ENCODE peak calls at places on chromosomes 5 and 9, in eight cellular contexts. I is astrocyte, R is DND-41, U is AG09309, X is SK-N-SH, L is lung, O is stomach, A is coronary artery. K is an unnamed sample.

GRCh38 chr5:54904425-54904824 is 81.0 kb downstream of the ESM1 start:
- DNase-seq in I (peak), R (no peak), U (peak), X (no peak), L (no peak), O (no peak), A (no peak), K (no peak)

GRCh38 chr9:70080481-70081119 is 37.0 kb downstream of the MAMDC2 start:
- DNase-seq in I (peak), R (no peak), U (peak), X (no peak), L (no peak), O (no peak), A (no peak), K (no peak)

GRCh38 chr5:167721926-167722440 is 569.5 kb upstream of the WWC1 start:
- DNase-seq in I (no peak), R (no peak), U (no peak), X (peak), L (no peak), O (no peak), A (no peak), K (no peak)

GRCh38 chr5:144273232-144274027 is 102.8 kb downstream of the KCTD16 start:
- DNase-seq in I (no peak), R (no peak), U (no peak), X (no peak), L (no peak), O (no peak), A (no peak), K (no peak)

GRCh38 chr5:1513326-1514026 is 10.3 kb downstream of the LPCAT1 start:
- DNase-seq in I (no peak), R (no peak), U (no peak), X (no peak), L (peak), O (peak), A (peak), K (no peak)

GRCh38 chr9:133238851-133239532 is 29.9 kb upstream of the OBP2B start:
- DNase-seq in I (no peak), R (peak), U (no peak), X (peak), L (peak), O (peak), A (peak), K (peak)

GRCh38 chr9:129489838-129490582 is 130.9 kb downstream of the C9orf50 start:
- DNase-seq in I (no peak), R (peak), U (no peak), X (no peak), L (no peak), O (no peak), A (no peak), K (peak)

GRCh38 chr9:128103589-128103962 is 24.0 kb downstream of the PTGES2 start:
- DNase-seq in I (no peak), R (peak), U (no peak), X (no peak), L (no peak), O (no peak), A (no peak), K (peak)

GRCh38 chr5:2801602-2802525 is 50.4 kb upstream of the IRX2 start:
- DNase-seq in I (no peak), R (no peak), U (no peak), X (no peak), L (no peak), O (no peak), A (no peak), K (no peak)

GRCh38 chr5:89556215-89557009 is 673.4 kb upstream of the MEF2C start:
- DNase-seq in I (peak), R (no peak), U (peak), X (no peak), L (no peak), O (no peak), A (no peak), K (no peak)

GRCh38 chr5:157471709-157472108 is 11.7 kb downstream of the NIPAL4 start:
- DNase-seq in I (no peak), R (no peak), U (no peak), X (peak), L (no peak), O (no peak), A (no peak), K (peak)

DNA sequence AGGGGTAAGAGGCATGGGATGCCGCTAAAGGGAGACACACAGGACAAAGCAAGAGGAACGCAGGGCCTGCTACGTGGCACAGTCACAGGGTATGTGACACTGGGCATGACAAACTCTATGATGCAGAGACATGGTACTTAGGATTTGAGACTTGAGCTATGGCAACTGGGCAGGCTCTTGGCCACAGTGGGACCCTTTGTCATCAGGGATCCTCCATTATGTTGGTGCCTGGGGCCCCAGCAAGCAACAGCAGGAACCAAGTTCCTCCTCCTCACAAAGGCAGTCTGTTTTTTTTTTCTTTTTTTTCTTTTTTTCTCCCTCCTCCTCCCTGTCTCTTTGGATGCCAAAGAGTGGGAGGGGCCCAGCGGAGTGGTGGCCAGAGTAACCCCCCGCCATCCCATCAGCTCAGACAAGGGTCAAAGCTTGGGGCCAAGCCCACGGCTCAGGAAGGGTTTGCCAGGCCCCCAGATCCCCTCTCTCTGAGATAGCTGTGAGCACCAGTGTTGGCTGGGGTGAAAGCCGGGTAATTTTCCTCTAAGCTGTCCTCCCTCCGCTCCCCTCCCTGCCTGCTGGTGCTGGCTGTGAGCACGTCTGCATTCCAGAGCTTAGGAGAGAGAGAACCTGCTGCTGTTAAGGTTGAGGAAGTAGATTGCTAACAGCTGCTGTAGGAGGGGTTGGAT is 21.1 kb downstream of the GSN start:
- DNase-seq in I (peak), R (no peak), U (no peak), X (no peak), L (no peak), O (peak), A (peak), K (no peak)
- H3K4me3 ChIP-seq in I (no peak), R (no peak), U (no peak), X (no peak), L (no peak), O (no peak), A (peak), K (no peak)

GRCh38 chr9:4986783-4987182 is 1.7 kb downstream of the JAK2 start:
- DNase-seq in I (no peak), R (no peak), U (no peak), X (no peak), L (no peak), O (no peak), A (no peak), K (no peak)
- H3K4me3 ChIP-seq in I (peak), R (peak), U (peak), X (peak), L (no peak), O (peak), A (peak), K (no peak)

GRCh38 chr9:110573305-110573704 is 6.2 kb downstream of the SVEP1 start:
- DNase-seq in I (no peak), R (no peak), U (no peak), X (no peak), L (no peak), O (no peak), A (no peak), K (no peak)

GRCh38 chr9:110575169-110575568 is 4.4 kb downstream of the SVEP1 start:
- DNase-seq in I (no peak), R (no peak), U (no peak), X (no peak), L (no peak), O (no peak), A (no peak), K (no peak)

GRCh38 chr9:110578896-110579752 is at the start of gene SVEP1:
- DNase-seq in I (peak), R (no peak), U (no peak), X (peak), L (no peak), O (no peak), A (no peak), K (no peak)

GRCh38 chr9:110578575-110578895 is 1.0 kb downstream of the SVEP1 start:
- DNase-seq in I (no peak), R (no peak), U (no peak), X (no peak), L (no peak), O (no peak), A (no peak), K (no peak)

DNA sequence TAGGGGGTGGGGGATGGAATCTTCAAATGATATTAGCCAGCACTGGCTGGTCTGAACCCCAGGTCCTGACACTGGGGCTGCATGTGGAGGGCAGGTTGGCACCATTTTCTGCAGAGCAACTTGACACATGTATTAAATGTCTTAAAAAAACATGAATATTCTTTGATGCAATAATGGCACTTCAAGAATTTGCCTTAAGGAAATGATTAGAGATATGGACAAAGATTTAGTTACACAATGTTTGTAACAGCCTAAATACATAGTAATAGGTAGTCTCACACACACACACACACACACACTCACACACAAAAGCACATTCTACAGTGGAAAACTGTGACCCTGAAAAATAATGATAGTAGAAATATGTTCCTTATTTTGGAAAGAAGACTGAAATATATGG is 3.6 kb downstream of the SVEP1 start:
- DNase-seq in I (no peak), R (no peak), U (no peak), X (no peak), L (no peak), O (no peak), A (no peak), K (no peak)
- H3K4me3 ChIP-seq in I (no peak), R (no peak), U (no peak), X (no peak), L (no peak), O (no peak), A (peak), K (no peak)

GRCh38 chr5:172424111-172424490 is 30.2 kb downstream of the SH3PXD2B start:
- DNase-seq in I (no peak), R (no peak), U (no peak), X (no peak), L (no peak), O (no peak), A (no peak), K (no peak)

GRCh38 chr5:172428224-172429166 is 25.8 kb downstream of the SH3PXD2B start:
- DNase-seq in I (no peak), R (no peak), U (no peak), X (no peak), L (no peak), O (no peak), A (no peak), K (no peak)

GRCh38 chr5:172427202-172427601 is 27.1 kb downstream of the SH3PXD2B start:
- DNase-seq in I (no peak), R (no peak), U (no peak), X (no peak), L (no peak), O (no peak), A (no peak), K (no peak)

GRCh38 chr5:172425402-172425801 is 28.9 kb downstream of the SH3PXD2B start:
- DNase-seq in I (no peak), R (no peak), U (no peak), X (no peak), L (no peak), O (no peak), A (peak), K (no peak)

GRCh38 chr5:172426086-172426485 is 28.2 kb downstream of the SH3PXD2B start:
- DNase-seq in I (no peak), R (no peak), U (no peak), X (no peak), L (no peak), O (no peak), A (peak), K (no peak)
- H3K4me3 ChIP-seq in I (no peak), R (no peak), U (no peak), X (no peak), L (no peak), O (no peak), A (no peak), K (no peak)

DNA sequence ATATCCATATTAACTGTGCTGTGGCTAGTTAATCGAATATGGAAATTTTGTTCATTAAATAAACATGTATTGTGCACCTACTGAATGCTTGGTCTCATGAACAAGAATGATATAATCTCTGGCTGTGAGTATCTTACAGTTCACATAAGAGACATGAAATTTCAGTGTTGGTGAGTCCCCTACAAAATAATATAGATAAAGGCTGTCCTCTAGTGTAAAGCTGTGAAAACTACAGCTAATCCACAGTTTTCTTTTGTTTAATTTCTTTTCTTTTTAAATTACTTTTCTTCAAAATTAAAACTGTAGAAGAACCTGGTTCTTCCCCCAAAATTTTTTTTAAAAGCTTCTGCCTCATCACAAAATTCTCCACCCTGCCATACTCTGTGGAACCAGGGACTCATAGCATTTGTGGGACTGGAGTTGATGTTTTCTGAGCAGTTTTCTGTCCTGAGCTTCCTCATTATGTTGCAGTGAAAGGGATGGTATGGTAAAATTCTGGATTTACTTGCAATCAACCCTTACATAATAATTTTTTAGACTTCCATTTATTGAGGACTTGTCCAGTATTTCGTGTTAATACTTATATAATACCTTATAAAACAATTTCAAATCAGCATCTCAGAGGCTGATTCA is 135.0 kb downstream of the STK32A start:
- DNase-seq in I (peak), R (no peak), U (no peak), X (no peak), L (no peak), O (no peak), A (no peak), K (no peak)
- H3K4me3 ChIP-seq in I (no peak), R (no peak), U (no peak), X (no peak), L (no peak), O (no peak), A (no peak), K (no peak)

GRCh38 chr9:117374076-117374740 is 40.6 kb downstream of the ASTN2 start:
- DNase-seq in I (no peak), R (no peak), U (no peak), X (no peak), L (no peak), O (no peak), A (no peak), K (no peak)

GRCh38 chr9:117375956-117376355 is 38.9 kb downstream of the ASTN2 start:
- DNase-seq in I (no peak), R (no peak), U (no peak), X (no peak), L (no peak), O (no peak), A (no peak), K (no peak)

DNA sequence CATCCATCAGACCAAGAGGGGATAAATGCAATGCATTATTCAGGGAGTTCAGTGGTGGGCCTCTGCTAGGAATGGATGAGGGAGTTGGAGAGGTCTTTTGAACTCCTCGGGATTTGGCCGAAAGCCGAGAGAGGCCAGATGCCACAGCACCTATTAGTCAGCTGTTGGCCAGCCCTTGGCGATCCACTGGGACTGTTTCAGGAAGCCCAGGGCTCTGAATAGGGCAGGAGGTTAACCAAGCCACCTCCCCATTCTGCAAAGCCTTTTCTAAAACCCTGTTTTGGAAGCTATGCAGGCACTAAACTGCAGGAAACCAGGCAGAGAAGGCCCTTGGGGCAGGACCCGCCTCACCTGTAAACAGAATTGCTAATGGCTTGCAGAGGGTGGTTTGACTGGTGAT is 37.8 kb downstream of the ASTN2 start:
- DNase-seq in I (no peak), R (no peak), U (no peak), X (peak), L (no peak), O (peak), A (no peak), K (no peak)
- H3K4me3 ChIP-seq in I (no peak), R (no peak), U (no peak), X (no peak), L (no peak), O (no peak), A (no peak), K (no peak)

DNA sequence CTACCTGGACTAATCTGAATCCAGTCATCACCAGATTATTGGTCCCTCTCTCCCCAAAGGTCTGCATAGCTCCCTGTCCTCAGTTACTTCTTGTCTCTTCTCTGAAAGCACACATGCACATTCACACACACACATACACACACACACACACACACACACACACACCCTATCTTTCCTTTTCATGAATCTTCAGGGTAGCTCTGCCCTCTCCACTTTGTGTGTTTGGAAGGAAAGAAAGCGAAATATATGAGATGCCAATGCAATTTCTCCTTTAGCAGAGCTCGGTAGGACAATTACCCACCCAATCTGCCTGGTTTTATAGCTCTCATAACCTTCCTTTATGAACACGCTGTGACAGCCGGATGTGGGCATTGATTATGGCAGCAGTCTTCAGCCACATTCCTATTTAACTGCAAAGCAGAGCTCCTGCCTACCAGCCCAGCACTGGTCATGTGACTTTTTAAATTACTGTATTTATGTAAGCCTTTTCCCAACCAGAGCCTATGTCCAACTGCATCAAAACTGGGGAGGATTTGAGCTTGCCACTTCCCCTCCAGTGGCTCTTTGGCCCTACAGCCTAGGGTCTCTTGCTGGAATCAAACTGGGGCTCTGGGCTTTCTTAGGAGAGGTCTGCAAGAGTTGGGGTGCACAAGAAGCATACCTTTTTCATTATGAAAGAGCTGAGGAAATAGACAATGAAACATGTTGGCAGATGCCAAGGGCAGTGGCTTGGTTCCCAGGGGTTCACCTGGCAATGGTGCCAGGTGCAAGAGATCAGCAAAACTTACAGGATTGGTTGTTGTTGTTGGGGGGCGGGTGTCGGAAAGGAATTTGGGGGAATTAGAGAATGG is 20.8 kb upstream of the MATR3 start:
- DNase-seq in I (peak), R (peak), U (peak), X (no peak), L (no peak), O (no peak), A (no peak), K (peak)
- H3K4me3 ChIP-seq in I (no peak), R (peak), U (no peak), X (peak), L (no peak), O (no peak), A (peak), K (peak)

GRCh38 chr5:174731214-174732039 is 7.0 kb downstream of the MSX2 start:
- DNase-seq in I (no peak), R (no peak), U (no peak), X (no peak), L (no peak), O (no peak), A (no peak), K (no peak)
- H3K4me3 ChIP-seq in I (no peak), R (no peak), U (no peak), X (no peak), L (no peak), O (no peak), A (peak), K (no peak)